ENCODE peak calls at places on chromosomes 4 and X, in eight cellular contexts. B is lower leg skin; M is CD8-positive, alpha-beta T cell; A is ovary; F is cardiac muscle cell; J is right atrium auricular region; R is kidney epithelial cell; H is H1. S is an unnamed sample.
A peak's percentile ranks its signal among the peaks of the same experiment; 100 is the strongest.

GRCh38 chr4:1723131-1723801 is 1.9 kb downstream of the TACC3 start:
- DNase-seq in F (no peak), A (no peak), J (no peak), M (peak; percentile 74), H (no peak), B (no peak), R (no peak), S (no peak)

GRCh38 chr4:105808459-105809041 is 86.7 kb upstream of the NPNT start:
- DNase-seq in H (no peak), F (no peak), R (no peak), B (no peak), M (no peak), A (no peak), J (no peak), S (no peak)

GRCh38 chr4:135281230-135281629 is 1079.6 kb upstream of the PABPC4L start:
- DNase-seq in J (no peak), H (no peak), R (no peak), M (no peak), F (no peak), A (no peak), B (no peak), S (no peak)

GRCh38 chr4:6591781-6592180 is 16.8 kb downstream of the MAN2B2 start:
- DNase-seq in F (no peak), B (no peak), R (no peak), A (no peak), M (no peak), J (no peak), H (no peak), S (no peak)

GRCh38 chr4:76689079-76689817 is 208.7 kb downstream of the SOWAHB start:
- DNase-seq in R (no peak), B (no peak), F (peak; percentile 75), J (no peak), A (peak; percentile 14), M (peak; percentile 49), H (peak; percentile 78), S (no peak)

GRCh38 chr4:140099993-140100392 is 54.0 kb downstream of the MAML3 start:
- DNase-seq in A (no peak), H (no peak), M (no peak), J (peak; percentile 68), F (no peak), R (no peak), B (peak; percentile 62), S (no peak)

GRCh38 chrX:41970419-41970818 is 47.1 kb upstream of the CASK start:
- DNase-seq in R (no peak), J (no peak), M (no peak), F (no peak), A (no peak), H (no peak), B (no peak), S (no peak)

GRCh38 chr4:128917781-128918180 is 108.3 kb downstream of the JADE1 start:
- DNase-seq in M (no peak), A (no peak), H (no peak), B (no peak), J (no peak), R (no peak), F (no peak), S (no peak)

GRCh38 chr4:82733636-82734035 is 65.0 kb downstream of the SCD5 start:
- DNase-seq in R (peak; percentile 77), J (no peak), H (no peak), M (no peak), B (no peak), F (no peak), A (no peak), S (peak; percentile 59)

GRCh38 chrX:7272301-7272700 is 124.3 kb upstream of the PUDP start:
- DNase-seq in F (no peak), J (no peak), A (no peak), B (no peak), H (no peak), R (no peak), M (no peak), S (no peak)

GRCh38 chr4:109910261-109910660 is 2.4 kb upstream of the EGF start:
- DNase-seq in R (no peak), M (no peak), H (no peak), B (no peak), A (no peak), J (no peak), F (no peak), S (no peak)

GRCh38 chrX:49129427-49129826 is 5.9 kb upstream of the GPKOW start:
- DNase-seq in M (no peak), F (no peak), A (no peak), J (no peak), R (no peak), B (no peak), H (no peak), S (no peak)

GRCh38 chrX:1582686-1583437 is 8.5 kb upstream of the AKAP17A start:
- DNase-seq in A (no peak), R (no peak), H (peak; percentile 27), F (no peak), B (no peak), M (peak; percentile 69), J (peak; percentile 57), S (no peak)

DNA sequence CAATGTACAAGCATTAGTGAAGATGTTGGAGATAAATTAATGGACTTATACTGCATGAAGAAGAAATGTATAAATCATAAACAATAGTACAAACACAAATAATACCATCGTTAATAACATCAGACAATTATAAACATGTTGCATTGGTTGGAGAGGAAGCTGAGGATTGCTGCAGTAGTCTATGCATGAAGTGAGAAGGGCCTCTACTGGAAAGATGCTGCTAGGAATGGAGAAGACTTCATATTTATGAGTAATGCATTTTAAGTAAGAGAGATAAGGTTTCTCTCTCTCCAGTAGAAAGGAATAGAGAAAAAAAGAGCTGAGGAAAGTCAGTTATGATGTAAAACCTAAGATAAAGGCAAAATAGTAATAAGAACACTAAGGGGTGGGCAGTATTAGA is 247.8 kb downstream of the GRID2 start:
- DNase-seq in J (no peak), B (no peak), M (no peak), R (no peak), H (no peak), F (peak; percentile 3), A (no peak), S (no peak)
- TF ChIP-seq CTCF in J (no peak), B (no peak), M (no peak), R (no peak), H (peak; percentile 7), F (no peak), A (no peak), S (no peak)

GRCh38 chr4:153792007-153792892 is 3.4 kb upstream of the SFRP2 start:
- DNase-seq in R (no peak), H (peak; percentile 97), M (no peak), J (peak; percentile 75), B (no peak), A (no peak), F (peak; percentile 80), S (peak; percentile 9)
- H3K4me3 ChIP-seq in R (peak overlapping the region; percentile 38), H (peak overlapping the region; percentile 94), M (peak overlapping the region; percentile 37), J (peak overlapping the region; percentile 7), B (no peak overlapping the region), A (no peak overlapping the region), F (peak overlapping the region; percentile 24), S (peak overlapping the region; percentile 37)

GRCh38 chrX:28586891-28587635 is at the start of gene IL1RAPL1:
- DNase-seq in H (no peak), F (peak; percentile 74), J (no peak), B (no peak), A (no peak), R (peak; percentile 23), M (no peak), S (peak; percentile 30)
- TF ChIP-seq CTCF in H (no peak), F (peak; percentile 32), J (peak; percentile 36), B (no peak), A (no peak), R (peak; percentile 22), M (no peak), S (peak; percentile 46)

GRCh38 chr4:33071552-33071951 is 2351.4 kb downstream of the PCDH7 start:
- DNase-seq in F (no peak), B (no peak), H (no peak), J (no peak), M (no peak), R (no peak), A (no peak), S (peak; percentile 40)

GRCh38 chr4:33068539-33068938 is 2348.4 kb downstream of the PCDH7 start:
- DNase-seq in R (no peak), F (no peak), B (no peak), H (no peak), M (no peak), J (no peak), A (no peak), S (no peak)

GRCh38 chr4:33065749-33066148 is 2345.6 kb downstream of the PCDH7 start:
- DNase-seq in B (no peak), R (no peak), M (no peak), H (no peak), F (no peak), A (no peak), J (no peak), S (no peak)

GRCh38 chr4:33063238-33063637 is 2343.1 kb downstream of the PCDH7 start:
- DNase-seq in A (no peak), M (no peak), J (no peak), F (peak; percentile 26), H (no peak), R (peak; percentile 1), B (no peak), S (no peak)

DNA sequence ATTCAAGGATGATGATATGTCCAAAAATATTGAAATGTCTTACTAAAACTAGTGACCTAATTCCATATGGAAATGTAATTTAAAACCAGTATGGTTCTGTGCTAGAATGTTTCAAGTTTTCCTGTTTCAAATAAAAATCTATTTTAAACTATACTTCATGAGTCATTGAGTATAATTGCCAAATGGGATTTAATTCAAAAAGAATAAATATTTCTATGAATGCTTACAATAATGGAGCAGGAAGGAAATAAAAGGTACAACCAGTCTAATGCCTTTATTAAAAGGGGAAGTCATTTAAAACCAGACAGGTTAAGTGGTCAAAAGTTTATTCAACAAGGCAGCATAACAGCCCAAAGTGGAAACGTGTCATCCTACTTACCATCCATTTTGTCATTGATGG is 2347.1 kb downstream of the PCDH7 start:
- DNase-seq in A (no peak), R (no peak), M (no peak), H (no peak), F (no peak), B (no peak), J (no peak), S (no peak)
- H3K4me3 ChIP-seq in A (no peak overlapping the region), R (no peak overlapping the region), M (no peak overlapping the region), H (no peak overlapping the region), F (no peak overlapping the region), B (no peak overlapping the region), J (no peak overlapping the region), S (no peak overlapping the region)

DNA sequence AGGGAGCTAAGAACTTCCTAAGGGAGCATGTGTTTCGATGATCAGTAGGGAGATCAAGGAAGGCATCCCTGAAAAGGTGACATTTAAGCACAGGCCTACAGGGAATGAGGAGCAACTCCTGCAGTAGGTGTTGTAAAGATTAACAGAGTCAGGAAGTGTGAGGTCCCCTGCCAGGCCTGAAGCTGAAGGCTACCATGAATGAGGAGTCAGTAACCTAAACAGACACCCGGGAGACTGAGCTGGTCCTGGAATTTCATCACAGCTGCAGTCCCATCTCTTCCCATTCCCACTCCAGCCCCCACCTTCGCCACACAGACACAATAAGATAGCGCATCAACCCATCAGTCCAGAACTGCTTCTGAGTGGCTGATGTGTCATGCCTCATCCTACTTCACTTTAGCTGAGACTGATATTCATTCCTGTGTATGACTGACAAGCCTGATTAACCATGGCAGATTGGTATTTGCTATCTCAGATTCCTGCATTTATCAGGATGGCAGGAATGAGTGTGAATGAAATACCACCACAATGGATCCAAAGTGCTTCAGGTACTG is 27.0 kb upstream of the EFNB1 start:
- DNase-seq in B (no peak), J (no peak), A (no peak), R (no peak), H (no peak), F (no peak), M (no peak), S (no peak)
- TF ChIP-seq CTCF in B (no peak), J (no peak), A (no peak), R (no peak), H (no peak), F (no peak), M (no peak), S (no peak)

S was measured in epithelial cell of proximal tubule.